ENCODE peak calls at places on chromosomes 7 and 10, in nine cellular contexts. P, E, D, N, K, B, I, Q and C are unnamed samples.

GRCh38 chr7:157514306-157514705 is 177.5 kb downstream of the DNAJB6 start:
- DNase-seq in P (no peak), E (no peak), D (peak; percentile 76), N (no peak), K (no peak), B (no peak), I (no peak), Q (no peak), C (no peak)

GRCh38 chr10:71451754-71452153 is 55.0 kb downstream of the CDH23 start:
- DNase-seq in P (no peak), E (no peak), D (no peak), N (no peak), K (no peak), B (no peak), I (no peak), Q (no peak), C (no peak)

GRCh38 chr10:132363921-132364593 is 32.1 kb downstream of the LRRC27 start:
- DNase-seq in P (peak; percentile 13), E (no peak), D (peak; percentile 88), N (no peak), K (no peak), B (no peak), I (no peak), Q (peak; percentile 83), C (no peak)

GRCh38 chr10:103696411-103697145 is 158.8 kb downstream of the SH3PXD2A start:
- DNase-seq in P (peak; percentile 81), E (peak; percentile 58), D (no peak), N (peak; percentile 92), K (peak; percentile 91), B (peak; percentile 50), I (peak; percentile 29), Q (peak; percentile 84), C (peak; percentile 51)

GRCh38 chr10:33657154-33657900 is 322.9 kb upstream of the NRP1 start:
- DNase-seq in P (no peak), E (no peak), D (no peak), N (no peak), K (peak; percentile 75), B (no peak), I (no peak), Q (no peak), C (no peak)

GRCh38 chr10:35262436-35262835 is 73.9 kb upstream of the CCNY start:
- DNase-seq in P (no peak), E (no peak), D (peak; percentile 21), N (no peak), K (no peak), B (no peak), I (no peak), Q (no peak), C (no peak)

GRCh38 chr10:44362866-44363711 is 21.8 kb downstream of the CXCL12 start:
- DNase-seq in P (no peak), E (no peak), D (no peak), N (no peak), K (no peak), B (no peak), I (no peak), Q (no peak), C (no peak)

GRCh38 chr10:17348111-17349008 is 106.0 kb downstream of the ST8SIA6 start:
- DNase-seq in P (no peak), E (no peak), D (no peak), N (no peak), K (peak; percentile 86), B (peak; percentile 15), I (no peak), Q (no peak), C (no peak)

GRCh38 chr7:142319970-142320369 is 62.1 kb upstream of the PRSS58 start:
- DNase-seq in P (peak; percentile 63), E (peak; percentile 19), D (no peak), N (no peak), K (no peak), B (no peak), I (no peak), Q (no peak), C (no peak)

GRCh38 chr10:100744980-100745881 is at the start of gene PAX2:
- DNase-seq in P (no peak), E (no peak), D (no peak), N (no peak), K (no peak), B (no peak), I (no peak), Q (no peak), C (peak; percentile 37)

GRCh38 chr10:6314620-6315205 is 112.0 kb downstream of the PFKFB3 start:
- DNase-seq in P (no peak), E (no peak), D (no peak), N (no peak), K (no peak), B (no peak), I (no peak), Q (no peak), C (no peak)

GRCh38 chr7:83410989-83411591 is 237.8 kb downstream of the SEMA3E start:
- DNase-seq in P (no peak), E (no peak), D (no peak), N (no peak), K (peak; percentile 78), B (peak; percentile 61), I (peak; percentile 57), Q (no peak), C (no peak)

GRCh38 chr7:70154521-70155180 is 556.4 kb downstream of the AUTS2 start:
- DNase-seq in P (no peak), E (no peak), D (no peak), N (no peak), K (no peak), B (no peak), I (no peak), Q (no peak), C (no peak)

GRCh38 chr10:86661161-86662025 is 6.9 kb upstream of the LDB3 start:
- DNase-seq in P (no peak), E (no peak), D (no peak), N (no peak), K (peak; percentile 66), B (no peak), I (no peak), Q (no peak), C (no peak)

GRCh38 chr10:17343118-17343517 is 111.3 kb downstream of the ST8SIA6 start:
- DNase-seq in P (no peak), E (no peak), D (no peak), N (no peak), K (no peak), B (no peak), I (no peak), Q (no peak), C (no peak)

GRCh38 chr7:5625938-5626337 is 155.5 kb downstream of the RNF216 start:
- DNase-seq in P (no peak), E (no peak), D (no peak), N (no peak), K (peak; percentile 83), B (no peak), I (no peak), Q (peak; percentile 60), C (no peak)